ENCODE peak calls at places on chromosomes 2 and 18, in four cellular contexts. X is HepG2, D is K562, O is GM12878. P is an unnamed sample.

GRCh38 chr2:23606968-23607367 is 222.0 kb downstream of the KLHL29 start:
- DNase-seq in X (no peak), D (no peak), O (no peak), P (no peak)

GRCh38 chr18:6961331-6961730 is 156.3 kb downstream of the LAMA1 start:
- DNase-seq in X (no peak), D (no peak), O (no peak), P (no peak)

GRCh38 chr2:176830362-176830761 is 382.2 kb upstream of the HNRNPA3 start:
- DNase-seq in X (peak; percentile 12), D (no peak), O (no peak), P (peak; percentile 45)

GRCh38 chr2:11123001-11123809 is 32.1 kb upstream of the SLC66A3 start:
- DNase-seq in X (no peak), D (no peak), O (no peak), P (no peak)

GRCh38 chr2:159362816-159363251 is 76.3 kb upstream of the WDSUB1 start:
- DNase-seq in X (peak; percentile 12), D (no peak), O (no peak), P (no peak)

GRCh38 chr2:131125195-131125757 is 20.1 kb downstream of the PLEKHB2 start:
- DNase-seq in X (peak; percentile 16), D (no peak), O (no peak), P (no peak)

GRCh38 chr2:218881744-218882462 is 1.3 kb downstream of the WNT10A start:
- DNase-seq in X (no peak), D (no peak), O (no peak), P (no peak)

GRCh38 chr2:99597616-99598015 is 107.8 kb upstream of the REV1 start:
- DNase-seq in X (no peak), D (no peak), O (no peak), P (no peak)

GRCh38 chr2:204794624-204795023 is 249.3 kb downstream of the PARD3B start:
- DNase-seq in X (no peak), D (no peak), O (no peak), P (no peak)

GRCh38 chr2:219399716-219400478 is 12.2 kb upstream of the DNPEP start:
- DNase-seq in X (no peak), D (no peak), O (no peak), P (no peak)

GRCh38 chr2:31987454-31987853 is 23.4 kb downstream of the MEMO1 start:
- DNase-seq in X (no peak), D (no peak), O (no peak), P (no peak)

GRCh38 chr2:12352891-12353290 is 363.8 kb upstream of the TRIB2 start:
- DNase-seq in X (no peak), D (no peak), O (no peak), P (no peak)

GRCh38 chr2:197894751-197895274 is 90.4 kb downstream of the PLCL1 start:
- DNase-seq in X (no peak), D (no peak), O (no peak), P (no peak)

GRCh38 chr2:240451108-240451611 is 15.7 kb downstream of the GPC1 start:
- DNase-seq in X (no peak), D (no peak), O (no peak), P (no peak)

GRCh38 chr2:160294339-160294803 is 94.3 kb upstream of the ITGB6 start:
- DNase-seq in X (no peak), D (no peak), O (no peak), P (no peak)

GRCh38 chr2:106547104-106547503 is 59.9 kb downstream of the CD8B2 start:
- DNase-seq in X (no peak), D (no peak), O (no peak), P (no peak)

GRCh38 chr2:46119453-46119852 is 177.8 kb upstream of the EPAS1 start:
- DNase-seq in X (peak; percentile 48), D (no peak), O (no peak), P (no peak)

GRCh38 chr2:122323927-122324326 is 568.5 kb downstream of the TSN start:
- DNase-seq in X (no peak), D (no peak), O (no peak), P (no peak)

GRCh38 chr2:74584088-74584645 is 29.6 kb downstream of the DOK1 start:
- DNase-seq in X (no peak), D (no peak), O (peak; percentile 53), P (no peak)

GRCh38 chr2:15284601-15285000 is 276.5 kb downstream of the NBAS start:
- DNase-seq in X (no peak), D (no peak), O (no peak), P (no peak)

GRCh38 chr2:120765031-120765910 is 29.6 kb downstream of the GLI2 start:
- DNase-seq in X (no peak), D (no peak), O (no peak), P (no peak)

GRCh38 chr2:207397917-207398655 is 131.7 kb upstream of the CREB1 start:
- DNase-seq in X (no peak), D (no peak), O (no peak), P (no peak)

GRCh38 chr2:36807223-36807886 is 110.8 kb downstream of the VIT start:
- DNase-seq in X (no peak), D (no peak), O (no peak), P (no peak)

GRCh38 chr2:61433606-61434005 is 37.3 kb downstream of the USP34 start:
- DNase-seq in X (no peak), D (no peak), O (no peak), P (no peak)

GRCh38 chr2:88671786-88672427 is 19.6 kb upstream of the RPIA start:
- DNase-seq in X (peak; percentile 50), D (peak; percentile 65), O (no peak), P (peak; percentile 68)

GRCh38 chr2:99403084-99403483 is 65.9 kb downstream of the EIF5B start:
- DNase-seq in X (peak; percentile 23), D (no peak), O (no peak), P (no peak)

GRCh38 chr2:225104971-225105370 is 62.7 kb upstream of the DOCK10 start:
- DNase-seq in X (no peak), D (no peak), O (no peak), P (no peak)

GRCh38 chr2:225100269-225100668 is 58.0 kb upstream of the DOCK10 start:
- DNase-seq in X (no peak), D (no peak), O (no peak), P (no peak)

GRCh38 chr2:225100856-225101294 is 58.6 kb upstream of the DOCK10 start:
- DNase-seq in X (no peak), D (no peak), O (no peak), P (no peak)

GRCh38 chr2:225104321-225104720 is 62.1 kb upstream of the DOCK10 start:
- DNase-seq in X (no peak), D (no peak), O (no peak), P (no peak)

GRCh38 chr2:225103737-225104141 is 61.5 kb upstream of the DOCK10 start:
- DNase-seq in X (no peak), D (no peak), O (no peak), P (no peak)
- TF ChIP-seq TARDBP in X (no peak), D (no peak), O (no peak), P (no peak)

GRCh38 chr2:202545931-202546330 is 88.8 kb upstream of the FAM117B start:
- DNase-seq in X (no peak), D (no peak), O (no peak), P (no peak)

GRCh38 chr2:202541137-202541536 is 93.6 kb upstream of the FAM117B start:
- DNase-seq in X (no peak), D (no peak), O (no peak), P (no peak)

GRCh38 chr2:202545523-202545922 is 89.2 kb upstream of the FAM117B start:
- DNase-seq in X (no peak), D (no peak), O (no peak), P (no peak)

GRCh38 chr2:202542142-202542541 is 92.6 kb upstream of the FAM117B start:
- DNase-seq in X (no peak), D (no peak), O (no peak), P (no peak)
- TF ChIP-seq TARDBP in X (no peak), D (no peak), O (no peak), P (no peak)

DNA sequence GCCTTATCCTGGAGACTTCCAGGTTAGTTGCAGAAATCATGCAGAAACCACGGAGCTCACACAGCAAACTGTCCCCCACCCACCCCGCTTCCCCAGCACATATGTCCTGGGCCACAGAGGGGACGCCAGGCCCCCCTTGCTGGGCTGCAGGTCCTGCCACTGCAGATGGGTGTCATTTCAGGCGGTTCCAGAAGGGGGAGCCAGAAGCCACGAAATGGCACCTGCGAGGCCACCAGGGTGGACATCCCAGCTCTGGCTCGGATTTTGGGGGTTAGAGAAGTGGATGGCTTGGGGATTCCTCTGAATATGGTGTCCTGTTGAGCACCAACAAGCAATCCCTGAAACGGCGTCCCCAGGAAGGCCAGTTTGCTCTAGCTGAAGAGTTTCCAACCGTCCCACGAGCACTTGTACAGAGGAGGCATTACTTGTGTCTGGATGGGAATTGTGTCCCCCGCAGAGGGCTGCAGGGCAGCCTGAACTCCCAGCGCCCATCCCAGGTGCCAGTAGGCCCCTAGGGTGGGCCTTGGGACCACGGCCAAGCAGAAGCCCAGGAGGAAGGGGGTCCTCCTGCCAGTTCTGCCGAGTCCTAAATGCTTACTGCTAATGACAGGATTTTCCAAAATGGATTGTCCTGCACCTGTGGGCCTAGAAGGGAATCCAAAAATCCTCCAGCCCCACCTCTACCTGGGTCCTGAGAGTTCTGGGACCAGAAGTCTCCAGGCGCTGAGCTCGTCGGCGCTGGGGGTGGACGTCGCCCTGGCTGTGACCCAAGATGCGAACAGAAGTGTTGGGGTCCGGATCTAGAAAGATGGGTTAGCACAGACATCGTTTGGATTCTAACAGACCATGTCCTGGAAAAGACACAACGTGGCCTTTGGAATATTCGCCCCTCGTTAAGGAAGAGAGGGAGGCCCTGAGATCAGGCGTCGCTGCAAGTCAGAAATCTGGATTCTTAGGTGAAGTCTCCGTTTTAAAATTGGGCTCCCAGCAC is 14.6 kb upstream of the NFATC1 start:
- DNase-seq in X (peak; percentile 22), D (peak; percentile 72), O (no peak), P (peak; percentile 67)
- TF ChIP-seq TARDBP in X (no peak), D (no peak), O (no peak), P (no peak)

GRCh38 chr2:47688561-47688960 is 94.4 kb upstream of the MSH6 start:
- DNase-seq in X (no peak), D (no peak), O (no peak), P (no peak)
- TF ChIP-seq TARDBP in X (no peak), D (no peak), O (no peak), P (no peak)

GRCh38 chr18:58669731-58670379 is 1.4 kb upstream of the MALT1 start:
- DNase-seq in X (peak; percentile 75), D (no peak), O (peak; percentile 31), P (no peak)
- TF ChIP-seq TARDBP in X (no peak), D (no peak), O (no peak), P (no peak)

DNA sequence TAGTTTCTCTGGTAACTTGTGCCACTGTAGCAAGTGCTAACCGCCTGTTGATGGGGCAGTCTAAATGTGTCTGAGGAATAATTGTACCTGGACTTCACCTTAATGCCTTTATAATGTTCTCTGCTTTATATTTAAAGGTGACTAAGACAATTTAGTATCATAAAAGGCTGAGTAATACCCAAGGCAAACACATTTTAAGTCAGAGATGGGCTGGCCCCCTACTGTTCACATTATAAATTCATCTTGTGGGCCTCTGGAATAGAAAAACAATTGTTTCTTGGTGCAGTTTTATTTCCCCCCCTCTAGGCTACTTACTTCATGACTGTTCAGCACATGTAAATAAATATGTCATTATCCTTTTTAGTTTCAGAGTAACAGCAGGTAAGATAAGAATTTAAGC is 559.3 kb upstream of the PIK3C3 start:
- DNase-seq in X (no peak), D (no peak), O (no peak), P (no peak)
- TF ChIP-seq TARDBP in X (no peak), D (no peak), O (no peak), P (no peak)

GRCh38 chr2:237413293-237414055 is 490 bp downstream of the COL6A3 start:
- DNase-seq in X (no peak), D (no peak), O (no peak), P (no peak)
- TF ChIP-seq TARDBP in X (no peak), D (no peak), O (no peak), P (no peak)

GRCh38 chr18:4581966-4582365 is 126.9 kb upstream of the DLGAP1 start:
- DNase-seq in X (no peak), D (no peak), O (no peak), P (no peak)
- TF ChIP-seq TARDBP in X (no peak), D (no peak), O (no peak), P (no peak)